ENCODE peak calls at places on chromosomes 1 and 21, in ten cellular contexts. One of them, this sample, is unnamed.

GRCh38 chr21:44984792-44985440 is 45.1 kb downstream of the SLX9 start:
- DNase-seq in CD8-positive, alpha-beta memory T cell: no peak
- DNase-seq in left ventricle myocardium inferior: peak
- DNase-seq in prostate gland: no peak
- DNase-seq in HTR-8/SVneo: no peak
- DNase-seq in cerebellar cortex: peak
- DNase-seq in activated T-cell treated with anti-CD3 and anti-CD28 coated beads, Interleukin-2, amount 50 U/mL, for 72 hours: peak
- DNase-seq in CD8-positive, alpha-beta T cell: no peak
- DNase-seq in naive thymus-derived CD8-positive, alpha-beta T cell: no peak
- DNase-seq in cardiac septum: peak
- DNase-seq in this sample: no peak

GRCh38 chr1:216183007-216183406 is 240.2 kb downstream of the USH2A start:
- DNase-seq in CD8-positive, alpha-beta memory T cell: no peak
- DNase-seq in left ventricle myocardium inferior: no peak
- DNase-seq in prostate gland: no peak
- DNase-seq in HTR-8/SVneo: peak
- DNase-seq in cerebellar cortex: no peak
- DNase-seq in activated T-cell treated with anti-CD3 and anti-CD28 coated beads, Interleukin-2, amount 50 U/mL, for 72 hours: no peak
- DNase-seq in CD8-positive, alpha-beta T cell: no peak
- DNase-seq in naive thymus-derived CD8-positive, alpha-beta T cell: no peak
- DNase-seq in cardiac septum: no peak
- DNase-seq in this sample: no peak

GRCh38 chr21:17799414-17800164 is 19.6 kb downstream of the C21orf91 start:
- DNase-seq in CD8-positive, alpha-beta memory T cell: no peak
- DNase-seq in left ventricle myocardium inferior: no peak
- DNase-seq in prostate gland: no peak
- DNase-seq in HTR-8/SVneo: no peak
- DNase-seq in cerebellar cortex: no peak
- DNase-seq in activated T-cell treated with anti-CD3 and anti-CD28 coated beads, Interleukin-2, amount 50 U/mL, for 72 hours: no peak
- DNase-seq in CD8-positive, alpha-beta T cell: no peak
- DNase-seq in naive thymus-derived CD8-positive, alpha-beta T cell: no peak
- DNase-seq in cardiac septum: no peak
- DNase-seq in this sample: no peak

GRCh38 chr1:93483200-93483599 is 35.3 kb downstream of the FNBP1L start:
- DNase-seq in CD8-positive, alpha-beta memory T cell: no peak
- DNase-seq in left ventricle myocardium inferior: no peak
- DNase-seq in prostate gland: no peak
- DNase-seq in HTR-8/SVneo: no peak
- DNase-seq in cerebellar cortex: no peak
- DNase-seq in activated T-cell treated with anti-CD3 and anti-CD28 coated beads, Interleukin-2, amount 50 U/mL, for 72 hours: no peak
- DNase-seq in CD8-positive, alpha-beta T cell: no peak
- DNase-seq in naive thymus-derived CD8-positive, alpha-beta T cell: no peak
- DNase-seq in cardiac septum: no peak
- DNase-seq in this sample: no peak

GRCh38 chr1:8562881-8563865 is 245.3 kb downstream of the SLC45A1 start:
- DNase-seq in CD8-positive, alpha-beta memory T cell: no peak
- DNase-seq in left ventricle myocardium inferior: no peak
- DNase-seq in prostate gland: no peak
- DNase-seq in HTR-8/SVneo: no peak
- DNase-seq in cerebellar cortex: no peak
- DNase-seq in activated T-cell treated with anti-CD3 and anti-CD28 coated beads, Interleukin-2, amount 50 U/mL, for 72 hours: no peak
- DNase-seq in CD8-positive, alpha-beta T cell: no peak
- DNase-seq in naive thymus-derived CD8-positive, alpha-beta T cell: no peak
- DNase-seq in cardiac septum: no peak
- DNase-seq in this sample: no peak

GRCh38 chr1:225877570-225877969 is 4.6 kb downstream of the TMEM63A start:
- DNase-seq in CD8-positive, alpha-beta memory T cell: no peak
- DNase-seq in left ventricle myocardium inferior: peak
- DNase-seq in prostate gland: peak
- DNase-seq in HTR-8/SVneo: peak
- DNase-seq in cerebellar cortex: peak
- DNase-seq in activated T-cell treated with anti-CD3 and anti-CD28 coated beads, Interleukin-2, amount 50 U/mL, for 72 hours: peak
- DNase-seq in CD8-positive, alpha-beta T cell: peak
- DNase-seq in naive thymus-derived CD8-positive, alpha-beta T cell: no peak
- DNase-seq in cardiac septum: no peak
- DNase-seq in this sample: no peak

GRCh38 chr1:162200096-162200847 is 130.8 kb downstream of the NOS1AP start:
- DNase-seq in CD8-positive, alpha-beta memory T cell: no peak
- DNase-seq in left ventricle myocardium inferior: no peak
- DNase-seq in prostate gland: no peak
- DNase-seq in HTR-8/SVneo: no peak
- DNase-seq in cerebellar cortex: no peak
- DNase-seq in activated T-cell treated with anti-CD3 and anti-CD28 coated beads, Interleukin-2, amount 50 U/mL, for 72 hours: no peak
- DNase-seq in CD8-positive, alpha-beta T cell: no peak
- DNase-seq in naive thymus-derived CD8-positive, alpha-beta T cell: no peak
- DNase-seq in cardiac septum: no peak
- DNase-seq in this sample: no peak

GRCh38 chr1:76330993-76331603 is 256.6 kb downstream of the ST6GALNAC3 start:
- DNase-seq in CD8-positive, alpha-beta memory T cell: no peak
- DNase-seq in left ventricle myocardium inferior: no peak
- DNase-seq in prostate gland: peak
- DNase-seq in HTR-8/SVneo: peak
- DNase-seq in cerebellar cortex: peak
- DNase-seq in activated T-cell treated with anti-CD3 and anti-CD28 coated beads, Interleukin-2, amount 50 U/mL, for 72 hours: peak
- DNase-seq in CD8-positive, alpha-beta T cell: no peak
- DNase-seq in naive thymus-derived CD8-positive, alpha-beta T cell: peak
- DNase-seq in cardiac septum: no peak
- DNase-seq in this sample: peak

GRCh38 chr1:230427477-230427876 is 1.3 kb upstream of the PGBD5 start:
- DNase-seq in CD8-positive, alpha-beta memory T cell: no peak
- DNase-seq in left ventricle myocardium inferior: no peak
- DNase-seq in prostate gland: no peak
- DNase-seq in HTR-8/SVneo: no peak
- DNase-seq in cerebellar cortex: no peak
- DNase-seq in activated T-cell treated with anti-CD3 and anti-CD28 coated beads, Interleukin-2, amount 50 U/mL, for 72 hours: no peak
- DNase-seq in CD8-positive, alpha-beta T cell: no peak
- DNase-seq in naive thymus-derived CD8-positive, alpha-beta T cell: no peak
- DNase-seq in cardiac septum: no peak
- DNase-seq in this sample: no peak

GRCh38 chr1:166282391-166283137 is 115.8 kb upstream of the FAM78B start:
- DNase-seq in CD8-positive, alpha-beta memory T cell: no peak
- DNase-seq in left ventricle myocardium inferior: no peak
- DNase-seq in prostate gland: no peak
- DNase-seq in HTR-8/SVneo: no peak
- DNase-seq in cerebellar cortex: no peak
- DNase-seq in activated T-cell treated with anti-CD3 and anti-CD28 coated beads, Interleukin-2, amount 50 U/mL, for 72 hours: no peak
- DNase-seq in CD8-positive, alpha-beta T cell: no peak
- DNase-seq in naive thymus-derived CD8-positive, alpha-beta T cell: no peak
- DNase-seq in cardiac septum: no peak
- DNase-seq in this sample: no peak

GRCh38 chr1:40105028-40105427 is 8.0 kb upstream of the PPT1 start:
- DNase-seq in CD8-positive, alpha-beta memory T cell: no peak
- DNase-seq in left ventricle myocardium inferior: no peak
- DNase-seq in prostate gland: no peak
- DNase-seq in HTR-8/SVneo: no peak
- DNase-seq in cerebellar cortex: no peak
- DNase-seq in activated T-cell treated with anti-CD3 and anti-CD28 coated beads, Interleukin-2, amount 50 U/mL, for 72 hours: no peak
- DNase-seq in CD8-positive, alpha-beta T cell: no peak
- DNase-seq in naive thymus-derived CD8-positive, alpha-beta T cell: no peak
- DNase-seq in cardiac septum: no peak
- DNase-seq in this sample: no peak

GRCh38 chr1:7107109-7107830 is 322.0 kb downstream of the CAMTA1 start:
- DNase-seq in CD8-positive, alpha-beta memory T cell: no peak
- DNase-seq in left ventricle myocardium inferior: no peak
- DNase-seq in prostate gland: no peak
- DNase-seq in HTR-8/SVneo: no peak
- DNase-seq in cerebellar cortex: no peak
- DNase-seq in activated T-cell treated with anti-CD3 and anti-CD28 coated beads, Interleukin-2, amount 50 U/mL, for 72 hours: no peak
- DNase-seq in CD8-positive, alpha-beta T cell: no peak
- DNase-seq in naive thymus-derived CD8-positive, alpha-beta T cell: no peak
- DNase-seq in cardiac septum: no peak
- DNase-seq in this sample: no peak

GRCh38 chr1:233904979-233905415 is 521 bp downstream of the SLC35F3 start:
- DNase-seq in CD8-positive, alpha-beta memory T cell: no peak
- DNase-seq in left ventricle myocardium inferior: no peak
- DNase-seq in prostate gland: no peak
- DNase-seq in HTR-8/SVneo: peak
- DNase-seq in cerebellar cortex: peak
- DNase-seq in activated T-cell treated with anti-CD3 and anti-CD28 coated beads, Interleukin-2, amount 50 U/mL, for 72 hours: no peak
- DNase-seq in CD8-positive, alpha-beta T cell: no peak
- DNase-seq in naive thymus-derived CD8-positive, alpha-beta T cell: no peak
- DNase-seq in cardiac septum: no peak
- DNase-seq in this sample: no peak

GRCh38 chr21:43864806-43865470 is at the start of gene AGPAT3:
- DNase-seq in CD8-positive, alpha-beta memory T cell: peak
- DNase-seq in left ventricle myocardium inferior: peak
- DNase-seq in prostate gland: no peak
- DNase-seq in HTR-8/SVneo: no peak
- DNase-seq in cerebellar cortex: no peak
- DNase-seq in activated T-cell treated with anti-CD3 and anti-CD28 coated beads, Interleukin-2, amount 50 U/mL, for 72 hours: peak
- DNase-seq in CD8-positive, alpha-beta T cell: peak
- DNase-seq in naive thymus-derived CD8-positive, alpha-beta T cell: no peak
- DNase-seq in cardiac septum: peak
- DNase-seq in this sample: no peak

GRCh38 chr1:22287273-22287672 is 144.4 kb upstream of the WNT4 start:
- DNase-seq in CD8-positive, alpha-beta memory T cell: no peak
- DNase-seq in left ventricle myocardium inferior: no peak
- DNase-seq in prostate gland: no peak
- DNase-seq in HTR-8/SVneo: no peak
- DNase-seq in cerebellar cortex: no peak
- DNase-seq in activated T-cell treated with anti-CD3 and anti-CD28 coated beads, Interleukin-2, amount 50 U/mL, for 72 hours: no peak
- DNase-seq in CD8-positive, alpha-beta T cell: no peak
- DNase-seq in naive thymus-derived CD8-positive, alpha-beta T cell: no peak
- DNase-seq in cardiac septum: no peak
- DNase-seq in this sample: no peak

GRCh38 chr1:109193653-109194590 is 19.8 kb upstream of the SARS1 start:
- DNase-seq in CD8-positive, alpha-beta memory T cell: peak
- DNase-seq in left ventricle myocardium inferior: no peak
- DNase-seq in prostate gland: no peak
- DNase-seq in HTR-8/SVneo: no peak
- DNase-seq in cerebellar cortex: peak
- DNase-seq in activated T-cell treated with anti-CD3 and anti-CD28 coated beads, Interleukin-2, amount 50 U/mL, for 72 hours: peak
- DNase-seq in CD8-positive, alpha-beta T cell: peak
- DNase-seq in naive thymus-derived CD8-positive, alpha-beta T cell: peak
- DNase-seq in cardiac septum: peak
- DNase-seq in this sample: peak

GRCh38 chr1:168396940-168397680 is 116.4 kb downstream of the TBX19 start:
- DNase-seq in CD8-positive, alpha-beta memory T cell: no peak
- DNase-seq in left ventricle myocardium inferior: no peak
- DNase-seq in prostate gland: no peak
- DNase-seq in HTR-8/SVneo: no peak
- DNase-seq in cerebellar cortex: no peak
- DNase-seq in activated T-cell treated with anti-CD3 and anti-CD28 coated beads, Interleukin-2, amount 50 U/mL, for 72 hours: no peak
- DNase-seq in CD8-positive, alpha-beta T cell: no peak
- DNase-seq in naive thymus-derived CD8-positive, alpha-beta T cell: no peak
- DNase-seq in cardiac septum: no peak
- DNase-seq in this sample: no peak